ENCODE peak calls at places on chromosomes 16 and 17, in seven cellular contexts. Q is upper lobe of right lung, U is mesothelial cell of epicardium, I is GM12865, Z is IMR-90, O is ovary, Y is body of pancreas. V is an unnamed sample.

GRCh38 chr17:38701504-38702165 is 3.4 kb upstream of the MLLT6 start:
- DNase-seq in Q (no peak), U (no peak), I (peak; percentile 87), Z (peak; percentile 71), O (peak; percentile 56), Y (peak; percentile 43), V (peak; percentile 79)

GRCh38 chr17:78997881-78998280 is 11.7 kb downstream of the CANT1 start:
- DNase-seq in Q (no peak), U (no peak), I (no peak), Z (no peak), O (no peak), Y (no peak), V (no peak)

GRCh38 chr16:9316615-9317014 is 225.2 kb downstream of the HAPSTR1 start:
- DNase-seq in Q (no peak), U (no peak), I (no peak), Z (no peak), O (no peak), Y (peak; percentile 57), V (no peak)

GRCh38 chr16:21638573-21638975 is 13.8 kb downstream of the IGSF6 start:
- DNase-seq in Q (no peak), U (no peak), I (no peak), Z (peak; percentile 66), O (no peak), Y (no peak), V (no peak)

GRCh38 chr17:17767096-17767470 is 69.7 kb downstream of the SREBF1 start:
- DNase-seq in Q (no peak), U (no peak), I (no peak), Z (peak; percentile 22), O (no peak), Y (no peak), V (no peak)

GRCh38 chr16:21274172-21274726 is 3.8 kb downstream of the CRYM start:
- DNase-seq in Q (no peak), U (no peak), I (peak; percentile 72), Z (no peak), O (no peak), Y (no peak), V (no peak)

GRCh38 chr17:67993153-67993997 is 2.9 kb downstream of the C17orf58 start:
- DNase-seq in Q (peak; percentile 94), U (peak; percentile 89), I (peak; percentile 93), Z (peak; percentile 84), O (peak; percentile 89), Y (peak; percentile 84), V (peak; percentile 86)

GRCh38 chr16:16131659-16132058 is 91.6 kb downstream of the ABCC6 start:
- DNase-seq in Q (no peak), U (no peak), I (no peak), Z (no peak), O (no peak), Y (no peak), V (no peak)

GRCh38 chr17:80890551-80890930 is 101.1 kb upstream of the CHMP6 start:
- DNase-seq in Q (no peak), U (no peak), I (no peak), Z (no peak), O (no peak), Y (no peak), V (no peak)

GRCh38 chr17:42937712-42938596 is 26.3 kb downstream of the AARSD1 start:
- DNase-seq in Q (no peak), U (peak; percentile 48), I (peak; percentile 64), Z (peak; percentile 64), O (peak; percentile 48), Y (peak; percentile 54), V (peak; percentile 59)

GRCh38 chr17:7775058-7775457 is 57.5 kb downstream of the DNAH2 start:
- DNase-seq in Q (no peak), U (no peak), I (no peak), Z (no peak), O (no peak), Y (no peak), V (no peak)

GRCh38 chr17:39194089-39194984 is 3.1 kb downstream of the CACNB1 start:
- DNase-seq in Q (peak; percentile 79), U (no peak), I (no peak), Z (peak; percentile 67), O (no peak), Y (no peak), V (peak; percentile 62)

GRCh38 chr17:8075574-8076342 is 11.8 kb downstream of the ALOX12B start:
- DNase-seq in Q (no peak), U (no peak), I (no peak), Z (no peak), O (no peak), Y (no peak), V (no peak)

GRCh38 chr17:7260601-7261376 is 1.5 kb downstream of the CLDN7 start:
- DNase-seq in Q (peak; percentile 93), U (peak; percentile 56), I (peak; percentile 50), Z (no peak), O (no peak), Y (peak; percentile 88), V (no peak)

GRCh38 chr16:3112058-3112880 is at the start of gene ZNF205:
- DNase-seq in Q (peak; percentile 90), U (peak; percentile 84), I (peak; percentile 25), Z (peak; percentile 70), O (peak; percentile 83), Y (peak; percentile 86), V (no peak)

GRCh38 chr16:67291461-67291860 is 12.1 kb downstream of the PLEKHG4 start:
- DNase-seq in Q (no peak), U (no peak), I (no peak), Z (no peak), O (no peak), Y (no peak), V (no peak)

GRCh38 chr16:67296422-67296821 is 17.1 kb downstream of the PLEKHG4 start:
- DNase-seq in Q (no peak), U (no peak), I (no peak), Z (peak; percentile 92), O (no peak), Y (no peak), V (no peak)

GRCh38 chr16:67294171-67294757 is 14.9 kb downstream of the PLEKHG4 start:
- DNase-seq in Q (no peak), U (no peak), I (no peak), Z (no peak), O (no peak), Y (no peak), V (no peak)

GRCh38 chr16:67298277-67298676 is 18.9 kb downstream of the PLEKHG4 start:
- DNase-seq in Q (no peak), U (no peak), I (no peak), Z (no peak), O (no peak), Y (no peak), V (no peak)

DNA sequence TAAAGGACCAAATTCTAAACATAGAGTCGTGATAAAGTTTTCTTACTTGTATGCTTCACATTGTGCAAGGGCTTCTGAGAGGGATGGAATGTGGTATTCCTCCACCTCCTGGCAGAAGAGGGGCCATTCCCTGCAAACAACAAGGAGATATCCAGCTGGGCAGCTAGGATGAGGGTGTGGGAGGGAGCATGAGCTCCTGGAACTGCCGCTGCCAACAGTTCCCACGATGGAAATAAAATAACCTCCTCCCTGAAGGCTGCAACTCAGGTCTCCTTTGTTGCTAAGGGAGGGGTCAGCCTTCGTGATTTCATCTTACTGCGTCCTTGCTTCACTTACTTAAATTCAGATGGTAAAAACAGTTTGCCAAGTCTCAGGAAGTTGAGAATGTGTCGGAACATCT is 15.6 kb downstream of the PLEKHG4 start:
- DNase-seq in Q (no peak), U (no peak), I (no peak), Z (peak; percentile 69), O (no peak), Y (no peak), V (no peak)
- TF ChIP-seq CTCF in Q (no peak), U (no peak), I (no peak), Z (peak; percentile 38), O (no peak), Y (no peak), V (no peak)

GRCh38 chr17:35256629-35257028 is 13.8 kb downstream of the SLFN5 start:
- DNase-seq in Q (no peak), U (no peak), I (no peak), Z (no peak), O (no peak), Y (no peak), V (no peak)
- TF ChIP-seq CTCF in Q (no peak), U (no peak), I (no peak), Z (no peak), O (no peak), Y (no peak), V (no peak)

DNA sequence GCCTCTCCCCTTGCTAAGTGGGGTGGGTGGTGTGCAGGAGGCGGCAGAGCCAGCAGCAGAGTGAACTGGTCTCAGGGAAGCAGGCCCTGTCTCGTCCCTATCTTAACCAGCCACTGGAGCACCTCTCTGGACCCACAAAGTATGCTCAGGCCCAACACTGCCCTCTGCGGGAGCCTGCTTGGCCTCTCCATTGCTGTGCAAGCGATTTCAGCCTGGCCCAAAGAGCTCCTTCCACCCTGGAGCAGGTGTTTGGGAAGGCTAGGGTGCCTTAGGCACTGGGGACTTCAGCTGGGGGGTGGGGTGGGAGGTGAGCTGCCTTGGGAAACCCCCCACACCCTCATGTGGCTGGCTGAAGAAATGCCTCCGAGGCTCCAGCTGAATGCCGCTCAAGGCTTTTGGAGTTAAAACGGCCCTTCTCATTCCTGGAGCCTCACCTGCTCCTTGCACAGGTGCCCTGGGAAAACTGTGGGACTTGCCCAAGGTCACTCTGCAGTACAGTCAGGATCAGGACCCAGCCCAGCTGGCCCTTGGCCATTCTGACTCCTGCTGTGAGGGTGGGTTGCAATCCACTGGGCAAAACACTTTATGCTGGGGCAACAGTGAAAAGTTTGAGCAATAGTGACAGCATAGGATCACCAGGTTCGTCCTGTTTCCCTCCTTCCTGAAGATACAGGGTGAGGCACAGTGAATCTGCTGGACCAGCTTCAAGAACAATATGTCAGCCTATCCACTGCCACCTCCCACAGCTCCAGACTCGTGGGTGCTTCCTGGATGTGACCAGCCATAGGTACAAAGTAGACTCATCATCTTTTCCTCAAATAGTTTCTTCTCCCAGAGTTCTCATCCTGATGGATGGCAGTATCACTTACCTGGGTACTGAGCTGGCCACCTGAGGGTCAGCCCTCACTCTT is 5.9 kb upstream of the UBE2O start:
- DNase-seq in Q (peak; percentile 77), U (peak; percentile 55), I (peak; percentile 78), Z (peak; percentile 64), O (peak; percentile 58), Y (peak; percentile 68), V (peak; percentile 30)
- TF ChIP-seq CTCF in Q (peak; percentile 35), U (peak; percentile 21), I (peak; percentile 70), Z (peak; percentile 77), O (no peak), Y (peak; percentile 51), V (peak; percentile 34)

GRCh38 chr16:74111583-74111982 is 185.0 kb upstream of the PSMD7 start:
- DNase-seq in Q (no peak), U (no peak), I (no peak), Z (no peak), O (no peak), Y (no peak), V (peak; percentile 16)

DNA sequence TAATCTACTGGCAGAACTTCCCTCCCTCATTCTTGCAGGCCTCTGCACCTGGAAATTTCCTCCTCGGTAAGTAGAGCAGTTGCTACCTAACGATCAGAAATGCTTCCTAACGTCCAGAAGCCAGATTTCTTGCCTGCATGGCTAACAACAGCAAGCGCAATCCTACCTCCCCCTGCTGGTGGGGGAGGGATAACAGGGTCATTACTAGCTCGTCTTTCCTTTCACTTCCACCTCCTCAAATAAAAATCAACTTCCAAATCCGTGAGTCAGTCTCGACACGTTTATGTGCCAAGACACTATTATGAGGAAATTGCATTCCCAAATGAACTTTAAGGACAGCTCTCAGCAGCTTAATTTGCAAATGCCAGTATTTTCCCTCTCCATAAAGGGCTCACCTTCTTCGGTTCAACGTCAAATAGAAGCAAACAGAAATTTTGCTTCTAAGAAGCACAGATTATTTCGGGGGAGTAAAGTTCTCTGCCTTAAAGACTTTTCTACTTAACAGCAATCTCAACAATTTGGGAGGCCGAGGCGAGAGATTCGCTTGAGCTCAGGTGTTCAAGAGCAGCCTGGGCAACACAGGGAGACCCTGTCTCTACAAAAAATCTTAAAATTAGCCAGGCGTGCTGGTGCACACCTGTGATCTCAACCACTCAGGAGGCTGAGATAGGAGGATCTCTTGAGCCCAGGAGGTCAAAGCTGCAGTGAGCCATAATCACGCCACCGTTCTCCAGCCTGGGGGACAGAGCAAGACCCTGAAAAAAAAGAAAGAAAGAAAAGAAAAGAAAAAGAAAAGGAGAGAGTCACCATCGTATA is 188.6 kb upstream of the PSMD7 start:
- DNase-seq in Q (no peak), U (no peak), I (peak; percentile 48), Z (peak; percentile 2), O (no peak), Y (peak; percentile 74), V (peak; percentile 76)
- TF ChIP-seq CTCF in Q (peak; percentile 54), U (peak; percentile 52), I (peak; percentile 60), Z (no peak), O (no peak), Y (peak; percentile 79), V (peak; percentile 95)

V was measured in NB4.